ENCODE peak calls at places on chromosome 10, in eight cellular contexts. One of them, this sample, is unnamed.

GRCh38 chr10:117920956-117921355 is 125.8 kb downstream of the RAB11FIP2 start:
- DNase-seq in uterus: no peak
- DNase-seq in A549: no peak
- DNase-seq in foreskin fibroblast: no peak
- DNase-seq in tibial artery: no peak
- DNase-seq in thoracic aorta: no peak
- DNase-seq in hepatocyte: no peak
- DNase-seq in brain microvascular endothelial cell: no peak
- DNase-seq in this sample: no peak

GRCh38 chr10:106705576-106706526 is 458.7 kb downstream of the SORCS1 start:
- DNase-seq in uterus: peak; percentile 49
- DNase-seq in A549: no peak
- DNase-seq in foreskin fibroblast: peak; percentile 82
- DNase-seq in tibial artery: peak; percentile 49
- DNase-seq in thoracic aorta: no peak
- DNase-seq in hepatocyte: peak; percentile 88
- DNase-seq in brain microvascular endothelial cell: peak; percentile 22
- DNase-seq in this sample: peak; percentile 47

GRCh38 chr10:76675951-76676587 is 961.5 kb downstream of the KCNMA1 start:
- DNase-seq in uterus: peak; percentile 66
- DNase-seq in A549: no peak
- DNase-seq in foreskin fibroblast: peak; percentile 72
- DNase-seq in tibial artery: peak; percentile 86
- DNase-seq in thoracic aorta: peak; percentile 49
- DNase-seq in hepatocyte: peak; percentile 28
- DNase-seq in brain microvascular endothelial cell: no peak
- DNase-seq in this sample: no peak

GRCh38 chr10:17993361-17993760 is 41.6 kb downstream of the SLC39A12 start:
- DNase-seq in uterus: no peak
- DNase-seq in A549: no peak
- DNase-seq in foreskin fibroblast: peak; percentile 83
- DNase-seq in tibial artery: no peak
- DNase-seq in thoracic aorta: no peak
- DNase-seq in hepatocyte: no peak
- DNase-seq in brain microvascular endothelial cell: no peak
- DNase-seq in this sample: no peak

GRCh38 chr10:131880016-131880590 is 20.7 kb upstream of the PPP2R2D start:
- DNase-seq in uterus: no peak
- DNase-seq in A549: no peak
- DNase-seq in foreskin fibroblast: no peak
- DNase-seq in tibial artery: peak; percentile 9
- DNase-seq in thoracic aorta: no peak
- DNase-seq in hepatocyte: peak; percentile 5
- DNase-seq in brain microvascular endothelial cell: no peak
- DNase-seq in this sample: no peak

GRCh38 chr10:132714096-132714721 is 71.7 kb downstream of the NKX6-2 start:
- DNase-seq in uterus: no peak
- DNase-seq in A549: no peak
- DNase-seq in foreskin fibroblast: no peak
- DNase-seq in tibial artery: no peak
- DNase-seq in thoracic aorta: no peak
- DNase-seq in hepatocyte: no peak
- DNase-seq in brain microvascular endothelial cell: no peak
- DNase-seq in this sample: peak; percentile 92

GRCh38 chr10:102455893-102456471 is 4.6 kb upstream of the C10orf95 start:
- DNase-seq in uterus: no peak
- DNase-seq in A549: no peak
- DNase-seq in foreskin fibroblast: peak; percentile 87
- DNase-seq in tibial artery: no peak
- DNase-seq in thoracic aorta: no peak
- DNase-seq in hepatocyte: peak; percentile 86
- DNase-seq in brain microvascular endothelial cell: peak; percentile 87
- DNase-seq in this sample: no peak

GRCh38 chr10:125880719-125881118 is 373 bp downstream of the DHX32 start:
- DNase-seq in uterus: no peak
- DNase-seq in A549: no peak
- DNase-seq in foreskin fibroblast: no peak
- DNase-seq in tibial artery: no peak
- DNase-seq in thoracic aorta: no peak
- DNase-seq in hepatocyte: no peak
- DNase-seq in brain microvascular endothelial cell: no peak
- DNase-seq in this sample: no peak

GRCh38 chr10:97121084-97121483 is 64.7 kb downstream of the SLIT1 start:
- DNase-seq in uterus: no peak
- DNase-seq in A549: no peak
- DNase-seq in foreskin fibroblast: no peak
- DNase-seq in tibial artery: no peak
- DNase-seq in thoracic aorta: no peak
- DNase-seq in hepatocyte: no peak
- DNase-seq in brain microvascular endothelial cell: no peak
- DNase-seq in this sample: no peak

GRCh38 chr10:31769564-31769963 is 159.1 kb downstream of the ARHGAP12 start:
- DNase-seq in uterus: no peak
- DNase-seq in A549: no peak
- DNase-seq in foreskin fibroblast: peak; percentile 72
- DNase-seq in tibial artery: no peak
- DNase-seq in thoracic aorta: no peak
- DNase-seq in hepatocyte: no peak
- DNase-seq in brain microvascular endothelial cell: no peak
- DNase-seq in this sample: no peak

GRCh38 chr10:18104223-18104872 is 35.9 kb upstream of the CACNB2 start:
- DNase-seq in uterus: peak; percentile 41
- DNase-seq in A549: peak; percentile 33
- DNase-seq in foreskin fibroblast: peak; percentile 66
- DNase-seq in tibial artery: peak; percentile 71
- DNase-seq in thoracic aorta: peak; percentile 21
- DNase-seq in hepatocyte: peak; percentile 55
- DNase-seq in brain microvascular endothelial cell: peak; percentile 47
- DNase-seq in this sample: peak; percentile 18

GRCh38 chr10:3524086-3524960 is 260.7 kb downstream of the KLF6 start:
- DNase-seq in uterus: no peak
- DNase-seq in A549: no peak
- DNase-seq in foreskin fibroblast: peak; percentile 60
- DNase-seq in tibial artery: no peak
- DNase-seq in thoracic aorta: no peak
- DNase-seq in hepatocyte: no peak
- DNase-seq in brain microvascular endothelial cell: no peak
- DNase-seq in this sample: no peak

GRCh38 chr10:1347962-1348772 is 292.0 kb downstream of the WDR37 start:
- DNase-seq in uterus: no peak
- DNase-seq in A549: no peak
- DNase-seq in foreskin fibroblast: no peak
- DNase-seq in tibial artery: no peak
- DNase-seq in thoracic aorta: no peak
- DNase-seq in hepatocyte: no peak
- DNase-seq in brain microvascular endothelial cell: no peak
- DNase-seq in this sample: peak; percentile 74

GRCh38 chr10:130430291-130430690 is 294.1 kb downstream of the GLRX3 start:
- DNase-seq in uterus: no peak
- DNase-seq in A549: no peak
- DNase-seq in foreskin fibroblast: no peak
- DNase-seq in tibial artery: no peak
- DNase-seq in thoracic aorta: no peak
- DNase-seq in hepatocyte: no peak
- DNase-seq in brain microvascular endothelial cell: no peak
- DNase-seq in this sample: no peak

GRCh38 chr10:31152421-31153133 is 120.9 kb upstream of the ZNF438 start:
- DNase-seq in uterus: no peak
- DNase-seq in A549: no peak
- DNase-seq in foreskin fibroblast: no peak
- DNase-seq in tibial artery: no peak
- DNase-seq in thoracic aorta: no peak
- DNase-seq in hepatocyte: no peak
- DNase-seq in brain microvascular endothelial cell: no peak
- DNase-seq in this sample: no peak

GRCh38 chr10:8402469-8403074 is 348.1 kb downstream of the GATA3 start:
- DNase-seq in uterus: no peak
- DNase-seq in A549: no peak
- DNase-seq in foreskin fibroblast: no peak
- DNase-seq in tibial artery: no peak
- DNase-seq in thoracic aorta: no peak
- DNase-seq in hepatocyte: no peak
- DNase-seq in brain microvascular endothelial cell: no peak
- DNase-seq in this sample: no peak

GRCh38 chr10:70770001-70770400 is 15.2 kb downstream of the TBATA start:
- DNase-seq in uterus: no peak
- DNase-seq in A549: no peak
- DNase-seq in foreskin fibroblast: no peak
- DNase-seq in tibial artery: no peak
- DNase-seq in thoracic aorta: no peak
- DNase-seq in hepatocyte: no peak
- DNase-seq in brain microvascular endothelial cell: no peak
- DNase-seq in this sample: no peak
- H3K4me3 ChIP-seq in uterus: no peak overlapping the region
- H3K4me3 ChIP-seq in A549: no peak overlapping the region
- H3K4me3 ChIP-seq in foreskin fibroblast: no peak overlapping the region
- H3K4me3 ChIP-seq in tibial artery: no peak overlapping the region
- H3K4me3 ChIP-seq in thoracic aorta: no peak overlapping the region
- H3K4me3 ChIP-seq in hepatocyte: no peak overlapping the region
- H3K4me3 ChIP-seq in brain microvascular endothelial cell: no peak overlapping the region
- H3K4me3 ChIP-seq in this sample: no peak overlapping the region

GRCh38 chr10:13120786-13121499 is 21.0 kb downstream of the OPTN start:
- DNase-seq in uterus: no peak
- DNase-seq in A549: no peak
- DNase-seq in foreskin fibroblast: no peak
- DNase-seq in tibial artery: no peak
- DNase-seq in thoracic aorta: no peak
- DNase-seq in hepatocyte: no peak
- DNase-seq in brain microvascular endothelial cell: no peak
- DNase-seq in this sample: no peak
- H3K4me3 ChIP-seq in uterus: no peak overlapping the region
- H3K4me3 ChIP-seq in A549: no peak overlapping the region
- H3K4me3 ChIP-seq in foreskin fibroblast: no peak overlapping the region
- H3K4me3 ChIP-seq in tibial artery: no peak overlapping the region
- H3K4me3 ChIP-seq in thoracic aorta: no peak overlapping the region
- H3K4me3 ChIP-seq in hepatocyte: no peak overlapping the region
- H3K4me3 ChIP-seq in brain microvascular endothelial cell: no peak overlapping the region
- H3K4me3 ChIP-seq in this sample: no peak overlapping the region

GRCh38 chr10:42952358-42952757 is 124.5 kb upstream of the RET start:
- DNase-seq in uterus: peak; percentile 19
- DNase-seq in A549: no peak
- DNase-seq in foreskin fibroblast: peak; percentile 26
- DNase-seq in tibial artery: peak; percentile 17
- DNase-seq in thoracic aorta: no peak
- DNase-seq in hepatocyte: peak; percentile 61
- DNase-seq in brain microvascular endothelial cell: no peak
- DNase-seq in this sample: peak; percentile 90
- H3K4me3 ChIP-seq in uterus: no peak overlapping the region
- H3K4me3 ChIP-seq in A549: no peak overlapping the region
- H3K4me3 ChIP-seq in foreskin fibroblast: no peak overlapping the region
- H3K4me3 ChIP-seq in tibial artery: no peak overlapping the region
- H3K4me3 ChIP-seq in thoracic aorta: no peak overlapping the region
- H3K4me3 ChIP-seq in hepatocyte: no peak overlapping the region
- H3K4me3 ChIP-seq in brain microvascular endothelial cell: no peak overlapping the region
- H3K4me3 ChIP-seq in this sample: peak overlapping the region; percentile 31

DNA sequence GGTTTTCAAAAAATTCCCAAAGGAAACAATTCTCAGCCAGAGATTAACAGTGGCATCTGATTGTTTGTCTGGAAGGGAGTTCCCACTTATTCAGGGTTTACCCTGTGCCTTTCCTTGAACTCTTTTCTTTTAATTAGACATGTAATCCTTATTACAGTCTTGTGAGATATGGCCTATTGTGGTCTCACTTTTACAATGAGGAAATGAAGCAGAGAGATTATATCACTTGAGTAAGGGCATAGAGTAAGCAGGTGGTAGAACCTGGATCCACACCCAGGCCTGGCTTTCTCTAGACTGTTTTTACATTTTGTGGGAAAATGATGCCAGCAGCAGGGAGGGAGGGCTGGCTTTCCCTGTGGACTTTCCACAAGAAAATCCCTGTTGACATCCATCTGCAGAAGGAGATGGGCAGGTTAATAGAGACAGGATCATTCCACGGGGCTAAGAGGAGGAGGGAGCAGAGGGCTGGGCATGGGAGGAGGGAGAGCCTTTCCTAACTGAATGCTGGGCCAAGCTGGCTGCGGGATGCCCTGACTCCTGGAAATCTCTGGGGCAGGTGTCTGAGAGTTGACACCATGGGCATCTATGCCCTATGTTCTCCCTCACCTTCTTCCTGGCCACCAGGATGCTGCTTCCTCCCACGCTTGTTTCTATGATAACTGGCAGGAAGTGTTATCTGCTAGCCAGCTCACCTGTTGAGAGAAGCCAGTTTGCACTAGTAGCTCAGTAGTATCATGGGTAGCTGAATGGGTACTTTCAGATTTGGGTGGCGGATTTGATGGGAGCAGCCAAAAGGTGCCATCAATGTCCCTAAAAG is 28.7 kb upstream of the ARHGAP22 start:
- DNase-seq in uterus: no peak
- DNase-seq in A549: no peak
- DNase-seq in foreskin fibroblast: no peak
- DNase-seq in tibial artery: no peak
- DNase-seq in thoracic aorta: no peak
- DNase-seq in hepatocyte: no peak
- DNase-seq in brain microvascular endothelial cell: no peak
- DNase-seq in this sample: no peak
- H3K4me3 ChIP-seq in uterus: no peak overlapping the region
- H3K4me3 ChIP-seq in A549: no peak overlapping the region
- H3K4me3 ChIP-seq in foreskin fibroblast: no peak overlapping the region
- H3K4me3 ChIP-seq in tibial artery: no peak overlapping the region
- H3K4me3 ChIP-seq in thoracic aorta: no peak overlapping the region
- H3K4me3 ChIP-seq in hepatocyte: no peak overlapping the region
- H3K4me3 ChIP-seq in brain microvascular endothelial cell: no peak overlapping the region
- H3K4me3 ChIP-seq in this sample: no peak overlapping the region

This sample was measured in H7.